ENCODE peak calls at places on chromosomes 2 and 18, in seven cellular contexts. D is K562, J is transverse colon, E is stomach, H is A549, K is SK-N-SH, T is tibial nerve. Y is an unnamed sample.

GRCh38 chr2:55277310-55277709 is 8.3 kb upstream of the MTIF2 start:
- DNase-seq in D (no peak), J (peak), E (no peak), H (no peak), K (no peak), T (no peak), Y (no peak)

GRCh38 chr18:69992776-69993175 is 45.1 kb upstream of the CD226 start:
- DNase-seq in D (no peak), J (no peak), E (no peak), H (no peak), K (no peak), T (no peak), Y (no peak)

GRCh38 chr2:39194686-39195085 is 49.1 kb downstream of the CDKL4 start:
- DNase-seq in D (no peak), J (no peak), E (no peak), H (no peak), K (no peak), T (no peak), Y (no peak)

GRCh38 chr2:133200684-133201421 is 367.4 kb downstream of the NCKAP5 start:
- DNase-seq in D (no peak), J (no peak), E (no peak), H (peak), K (no peak), T (no peak), Y (no peak)

GRCh38 chr18:51196811-51197660 is 445 bp downstream of the MEX3C start:
- DNase-seq in D (peak), J (peak), E (peak), H (peak), K (peak), T (peak), Y (peak)

GRCh38 chr2:15892575-15892974 is 47.8 kb upstream of the MYCN start:
- DNase-seq in D (no peak), J (no peak), E (no peak), H (no peak), K (no peak), T (no peak), Y (no peak)

GRCh38 chr2:31729442-31730092 is 148.8 kb upstream of the SRD5A2 start:
- DNase-seq in D (peak), J (no peak), E (no peak), H (peak), K (peak), T (no peak), Y (no peak)

GRCh38 chr2:112768432-112768831 is 4.0 kb upstream of the CKAP2L start:
- DNase-seq in D (no peak), J (no peak), E (no peak), H (peak), K (no peak), T (no peak), Y (no peak)

GRCh38 chr2:147433822-147434221 is 411.0 kb upstream of the ACVR2A start:
- DNase-seq in D (no peak), J (no peak), E (peak), H (no peak), K (no peak), T (no peak), Y (no peak)

GRCh38 chr2:142150453-142150852 is 19.6 kb upstream of the LRP1B start:
- DNase-seq in D (no peak), J (no peak), E (no peak), H (no peak), K (no peak), T (no peak), Y (no peak)

GRCh38 chr2:177622516-177622915 is 229.9 kb downstream of the AGPS start:
- DNase-seq in D (no peak), J (no peak), E (no peak), H (no peak), K (no peak), T (peak), Y (peak)

GRCh38 chr2:9178110-9178904 is 28.3 kb upstream of the ASAP2 start:
- DNase-seq in D (no peak), J (peak), E (peak), H (no peak), K (no peak), T (no peak), Y (no peak)

GRCh38 chr2:201127570-201127969 is 11.6 kb downstream of the CFLAR start:
- DNase-seq in D (peak), J (no peak), E (no peak), H (peak), K (no peak), T (no peak), Y (no peak)

GRCh38 chr2:36356199-36356989 is 816 bp downstream of the CRIM1 start:
- DNase-seq in D (no peak), J (peak), E (peak), H (no peak), K (peak), T (no peak), Y (peak)

GRCh38 chr2:142724186-142724585 is 153.3 kb upstream of the KYNU start:
- DNase-seq in D (no peak), J (no peak), E (no peak), H (no peak), K (no peak), T (no peak), Y (no peak)

GRCh38 chr2:8144785-8145184 is 537.1 kb upstream of the ID2 start:
- DNase-seq in D (no peak), J (no peak), E (no peak), H (no peak), K (no peak), T (no peak), Y (no peak)

GRCh38 chr2:200728630-200729029 is 83.1 kb upstream of the BZW1 start:
- DNase-seq in D (no peak), J (no peak), E (no peak), H (peak), K (no peak), T (peak), Y (peak)

GRCh38 chr2:32417659-32418058 is 60.8 kb downstream of the BIRC6 start:
- DNase-seq in D (no peak), J (no peak), E (no peak), H (no peak), K (no peak), T (no peak), Y (no peak)

DNA sequence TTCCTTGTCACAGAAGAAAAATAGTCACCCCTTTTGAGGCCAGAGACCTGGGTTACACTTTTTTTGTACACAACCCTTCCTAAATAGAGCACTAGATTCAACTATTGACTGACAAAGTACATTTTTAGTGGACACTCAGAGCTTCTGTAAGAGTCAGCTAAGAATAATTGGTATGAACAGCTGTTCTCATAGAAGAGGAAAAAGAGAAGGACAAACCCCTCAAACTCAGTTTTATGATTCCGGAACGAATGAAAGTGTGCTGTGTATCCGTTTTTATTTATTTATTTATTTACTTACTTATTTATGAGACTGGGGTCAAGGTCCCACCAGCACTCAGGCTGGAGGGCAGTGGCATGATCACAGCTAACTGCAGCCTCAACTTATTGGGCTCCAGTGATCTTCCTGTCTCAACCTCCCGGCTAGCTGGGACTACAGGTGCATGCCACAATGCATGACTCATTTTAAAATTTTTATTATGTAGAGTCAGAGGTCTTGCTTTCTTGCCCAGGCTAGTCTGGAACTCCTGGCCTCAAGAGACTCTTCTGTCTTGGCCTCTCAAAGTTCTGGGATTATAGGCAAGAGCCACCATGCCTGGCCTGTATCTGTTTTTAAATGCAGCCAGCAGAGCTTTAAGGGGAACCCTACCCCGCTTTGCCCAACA is 36.0 kb upstream of the FZD5 start:
- DNase-seq in D (no peak), J (no peak), E (no peak), H (no peak), K (no peak), T (no peak), Y (no peak)
- TF ChIP-seq EP300 in D (no peak), J (no peak), E (no peak), H (no peak), K (no peak), T (no peak), Y (no peak)

GRCh38 chr18:63311481-63312409 is 7.8 kb downstream of the BCL2 start:
- DNase-seq in D (no peak), J (no peak), E (no peak), H (no peak), K (no peak), T (no peak), Y (no peak)

GRCh38 chr18:63314062-63314790 is 5.3 kb downstream of the BCL2 start:
- DNase-seq in D (no peak), J (no peak), E (no peak), H (no peak), K (no peak), T (no peak), Y (no peak)

GRCh38 chr18:63313409-63313917 is 6.1 kb downstream of the BCL2 start:
- DNase-seq in D (no peak), J (no peak), E (no peak), H (no peak), K (no peak), T (no peak), Y (no peak)

GRCh38 chr18:63314991-63315662 is 4.4 kb downstream of the BCL2 start:
- DNase-seq in D (no peak), J (no peak), E (no peak), H (no peak), K (no peak), T (no peak), Y (no peak)

DNA sequence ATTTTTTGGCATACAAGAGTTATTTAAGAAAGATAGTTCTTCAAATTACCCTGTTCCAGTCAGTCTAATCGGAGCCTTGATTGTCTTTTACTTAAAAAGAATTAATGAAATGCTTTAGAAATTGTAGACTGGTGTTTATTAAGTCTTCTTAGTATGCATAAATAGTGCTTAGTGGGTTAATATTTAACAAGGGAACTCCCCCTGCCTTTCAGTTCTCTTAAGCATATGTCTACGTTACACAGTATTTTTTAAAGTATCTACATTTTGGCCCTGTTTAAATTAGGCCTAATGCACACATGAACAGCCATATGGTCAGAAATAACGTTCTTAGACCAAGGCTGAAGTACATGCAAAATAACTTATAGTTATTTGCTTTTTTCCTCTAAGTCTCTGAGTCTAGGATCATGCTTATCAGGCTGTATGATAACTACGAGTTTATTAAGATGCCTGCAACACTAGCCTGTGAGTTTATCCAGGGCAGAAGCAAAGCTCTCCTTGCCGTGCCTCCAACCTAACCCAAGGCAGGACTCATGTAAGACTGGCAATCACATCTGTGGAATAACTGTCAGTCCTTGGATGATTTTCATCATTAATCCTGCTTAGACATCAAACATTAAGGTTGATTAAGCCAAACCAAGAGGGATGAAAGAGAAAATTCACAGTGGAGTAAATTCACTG is 6.7 kb downstream of the BCL2 start:
- DNase-seq in D (no peak), J (no peak), E (no peak), H (no peak), K (no peak), T (no peak), Y (no peak)
- H3K4me3 ChIP-seq in D (no peak), J (no peak), E (no peak), H (no peak), K (no peak), T (peak), Y (peak)

DNA sequence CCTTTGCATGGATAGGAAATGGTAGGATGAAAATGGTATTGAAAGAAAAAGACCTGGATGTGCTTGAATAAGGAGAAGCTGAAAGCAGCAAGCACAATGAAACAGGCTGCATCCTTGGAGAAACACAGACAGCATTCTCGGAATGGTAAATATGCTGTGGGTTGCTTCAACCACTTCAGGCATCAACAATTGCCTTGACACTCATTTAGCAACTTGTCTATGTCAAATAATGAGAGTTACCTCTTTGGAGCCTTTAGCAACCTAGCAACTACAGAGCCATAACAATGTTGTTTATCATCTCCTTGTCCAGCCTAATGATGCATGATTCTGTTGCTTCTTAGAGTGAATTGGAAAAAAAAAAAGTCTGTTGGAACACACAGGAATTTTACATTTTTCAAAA is 410.5 kb downstream of the PIK3C3 start:
- DNase-seq in D (no peak), J (no peak), E (no peak), H (no peak), K (no peak), T (no peak), Y (no peak)
- TF ChIP-seq EP300 in D (no peak), J (no peak), E (no peak), H (no peak), K (no peak), T (no peak), Y (no peak)

GRCh38 chr18:63317982-63318881 is 1.3 kb downstream of the BCL2 start:
- DNase-seq in D (no peak), J (peak), E (peak), H (no peak), K (peak), T (peak), Y (peak)

GRCh38 chr18:63316612-63317555 is 2.7 kb downstream of the BCL2 start:
- DNase-seq in D (no peak), J (peak), E (no peak), H (no peak), K (no peak), T (no peak), Y (no peak)

GRCh38 chr18:63318882-63319382 is 637 bp downstream of the BCL2 start:
- DNase-seq in D (no peak), J (no peak), E (no peak), H (no peak), K (no peak), T (no peak), Y (no peak)

GRCh38 chr18:63315879-63316278 is 3.7 kb downstream of the BCL2 start:
- DNase-seq in D (no peak), J (no peak), E (no peak), H (no peak), K (no peak), T (no peak), Y (no peak)

DNA sequence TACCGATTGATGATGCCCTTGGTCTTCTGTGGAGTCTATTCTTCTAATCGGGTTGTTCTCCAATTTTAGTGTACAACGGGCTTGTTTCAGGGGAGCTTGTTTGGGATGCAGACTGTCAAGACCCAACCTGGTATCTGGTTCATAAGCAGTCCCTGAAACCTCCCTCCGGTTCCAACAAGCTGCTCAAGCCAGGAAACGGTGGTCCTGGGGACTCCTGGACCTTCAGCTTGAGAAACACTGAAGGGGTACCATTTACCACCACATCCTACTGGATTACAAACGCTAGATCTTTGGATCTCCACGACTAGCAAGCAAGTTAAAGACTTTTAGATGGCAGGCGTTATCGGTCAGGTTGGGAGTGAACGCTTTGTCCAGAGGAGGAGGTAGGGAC is 2.0 kb downstream of the BCL2 start:
- DNase-seq in D (no peak), J (no peak), E (no peak), H (no peak), K (no peak), T (no peak), Y (no peak)
- H3K4me3 ChIP-seq in D (no peak), J (peak), E (peak), H (no peak), K (peak), T (peak), Y (peak)

Y was measured in ovary.